ENCODE peak calls at places on chromosomes 5 and 9, in eight cellular contexts. L is KBM-7; Z is stimulated activated CD8-positive, alpha-beta memory T cell treated with anti-CD3 and anti-CD28 coated beads, Interleukin-4, amount 100 ng/mL, for 1 hour; P is globus pallidus; Y is bronchial epithelial cell; W is stimulated activated effector memory CD8-positive, alpha-beta T cell treated with anti-CD3 and anti-CD28 coated beads, Interleukin-12 subunit alpha, Interleukin-12 subunit beta, amount 100 ng/mL, for 72 hours; I is SK-N-SH; A is CD8-positive, alpha-beta memory T cell. D is an unnamed sample.

GRCh38 chr5:96601811-96602244 is 60.3 kb upstream of the CAST start:
- DNase-seq in L (peak), Z (peak), P (peak), Y (peak), W (peak), I (peak), A (peak), D (no peak)

GRCh38 chr9:34047864-34048729 is 590 bp downstream of the UBAP2 start:
- DNase-seq in L (no peak), Z (peak), P (no peak), Y (no peak), W (no peak), I (peak), A (peak), D (peak)

GRCh38 chr9:120439147-120439546 is 140.8 kb downstream of the CDK5RAP2 start:
- DNase-seq in L (peak), Z (no peak), P (no peak), Y (no peak), W (no peak), I (peak), A (no peak), D (no peak)

GRCh38 chr9:86614871-86615849 is 260.9 kb upstream of the TUT7 start:
- DNase-seq in L (peak), Z (no peak), P (no peak), Y (peak), W (no peak), I (peak), A (no peak), D (no peak)

GRCh38 chr9:14312721-14313377 is 1.1 kb downstream of the NFIB start:
- DNase-seq in L (no peak), Z (no peak), P (peak), Y (peak), W (no peak), I (peak), A (no peak), D (no peak)

GRCh38 chr5:153267506-153267905 is 223.0 kb upstream of the GRIA1 start:
- DNase-seq in L (no peak), Z (no peak), P (no peak), Y (peak), W (no peak), I (no peak), A (no peak), D (no peak)

GRCh38 chr5:95530441-95530840 is 24.3 kb downstream of the SKIC3 start:
- DNase-seq in L (no peak), Z (no peak), P (no peak), Y (peak), W (no peak), I (no peak), A (no peak), D (no peak)

GRCh38 chr5:177592010-177592834 is at the start of gene TMED9:
- DNase-seq in L (peak), Z (peak), P (peak), Y (peak), W (peak), I (peak), A (peak), D (peak)

GRCh38 chr9:88531920-88532319 is 3.1 kb upstream of the NXNL2 start:
- DNase-seq in L (no peak), Z (no peak), P (no peak), Y (no peak), W (no peak), I (no peak), A (no peak), D (no peak)

GRCh38 chr9:91033802-91034201 is 232.2 kb downstream of the SYK start:
- DNase-seq in L (peak), Z (peak), P (no peak), Y (no peak), W (peak), I (no peak), A (peak), D (no peak)

GRCh38 chr5:58072202-58072791 is 387.6 kb downstream of the PLK2 start:
- DNase-seq in L (no peak), Z (no peak), P (no peak), Y (no peak), W (no peak), I (peak), A (no peak), D (no peak)

GRCh38 chr5:172713113-172713808 is 57.7 kb downstream of the DUSP1 start:
- DNase-seq in L (peak), Z (peak), P (no peak), Y (no peak), W (peak), I (peak), A (peak), D (no peak)

GRCh38 chr5:107670028-107670926 is 460 bp downstream of the EFNA5 start:
- DNase-seq in L (no peak), Z (no peak), P (peak), Y (no peak), W (peak), I (peak), A (no peak), D (no peak)

GRCh38 chr9:76223749-76224340 is 170.4 kb downstream of the RFK start:
- DNase-seq in L (no peak), Z (no peak), P (no peak), Y (peak), W (no peak), I (no peak), A (no peak), D (no peak)

GRCh38 chr5:6488021-6488420 is 39.4 kb downstream of the UBE2QL1 start:
- DNase-seq in L (no peak), Z (no peak), P (peak), Y (no peak), W (no peak), I (no peak), A (no peak), D (no peak)

GRCh38 chr5:61280205-61280604 is 51.9 kb upstream of the ZSWIM6 start:
- DNase-seq in L (peak), Z (no peak), P (no peak), Y (peak), W (no peak), I (no peak), A (no peak), D (no peak)

GRCh38 chr9:79292731-79293280 is 279.0 kb upstream of the TLE4 start:
- DNase-seq in L (no peak), Z (no peak), P (no peak), Y (no peak), W (no peak), I (no peak), A (no peak), D (no peak)

GRCh38 chr9:95459867-95460626 is 56.7 kb downstream of the PTCH1 start:
- DNase-seq in L (no peak), Z (no peak), P (no peak), Y (no peak), W (no peak), I (no peak), A (no peak), D (no peak)

GRCh38 chr9:97440160-97440559 is 28.3 kb downstream of the TDRD7 start:
- DNase-seq in L (no peak), Z (no peak), P (no peak), Y (no peak), W (no peak), I (no peak), A (no peak), D (no peak)

GRCh38 chr5:165325201-165325600 is 1819.8 kb downstream of the MAT2B start:
- DNase-seq in L (no peak), Z (no peak), P (no peak), Y (peak), W (no peak), I (no peak), A (no peak), D (no peak)

GRCh38 chr9:33129886-33130284 is 37.3 kb downstream of the B4GALT1 start:
- DNase-seq in L (peak), Z (no peak), P (no peak), Y (no peak), W (no peak), I (no peak), A (no peak), D (peak)